ENCODE peak calls at places on chromosomes 1 and 21, in eight cellular contexts. G, S, D, C, T, L, W and E are unnamed samples.
A peak's percentile ranks its signal among the peaks of the same experiment; 100 is the strongest.

GRCh38 chr1:177947623-177948022 is 22.2 kb downstream of the SEC16B start:
- DNase-seq in G (no peak), S (no peak), D (no peak), C (no peak), T (no peak), L (no peak), W (no peak), E (no peak)

GRCh38 chr1:20290624-20291597 is at the start of gene VWA5B1:
- DNase-seq in G (no peak), S (no peak), D (peak; percentile 23), C (no peak), T (peak; percentile 3), L (no peak), W (no peak), E (no peak)

GRCh38 chr1:246632584-246633168 is 66.4 kb downstream of the CNST start:
- DNase-seq in G (no peak), S (peak; percentile 92), D (no peak), C (no peak), T (peak; percentile 91), L (no peak), W (no peak), E (no peak)

GRCh38 chr1:4684849-4685248 is 30.4 kb downstream of the AJAP1 start:
- DNase-seq in G (no peak), S (no peak), D (no peak), C (no peak), T (no peak), L (no peak), W (no peak), E (no peak)

GRCh38 chr1:36163426-36163825 is 7.5 kb downstream of the MAP7D1 start:
- DNase-seq in G (no peak), S (no peak), D (no peak), C (no peak), T (no peak), L (no peak), W (no peak), E (no peak)

GRCh38 chr21:37673801-37674575 is 242.3 kb downstream of the KCNJ6 start:
- DNase-seq in G (no peak), S (no peak), D (no peak), C (no peak), T (no peak), L (no peak), W (no peak), E (no peak)

GRCh38 chr21:37071561-37072238 is 1.2 kb downstream of the PIGP start:
- DNase-seq in G (no peak), S (peak; percentile 75), D (peak; percentile 22), C (peak; percentile 4), T (peak; percentile 69), L (no peak), W (no peak), E (peak; percentile 22)

GRCh38 chr1:11929849-11930248 is 3.6 kb upstream of the KIAA2013 start:
- DNase-seq in G (no peak), S (peak; percentile 60), D (peak; percentile 68), C (no peak), T (peak; percentile 79), L (no peak), W (no peak), E (no peak)

GRCh38 chr1:175129182-175129581 is 61.5 kb downstream of the TNN start:
- DNase-seq in G (no peak), S (no peak), D (peak; percentile 54), C (no peak), T (peak; percentile 3), L (no peak), W (no peak), E (no peak)

GRCh38 chr1:12475947-12476346 is 142.1 kb downstream of the DHRS3 start:
- DNase-seq in G (no peak), S (no peak), D (no peak), C (no peak), T (no peak), L (no peak), W (no peak), E (peak; percentile 15)

GRCh38 chr1:28437260-28437923 is 67.9 kb downstream of the PHACTR4 start:
- DNase-seq in G (no peak), S (peak; percentile 88), D (peak; percentile 21), C (no peak), T (peak; percentile 80), L (no peak), W (no peak), E (no peak)

GRCh38 chr21:38853421-38853919 is 47.7 kb downstream of the ETS2 start:
- DNase-seq in G (no peak), S (peak; percentile 91), D (no peak), C (no peak), T (peak; percentile 83), L (no peak), W (no peak), E (no peak)

GRCh38 chr1:198151688-198152087 is 5.1 kb upstream of the NEK7 start:
- DNase-seq in G (no peak), S (peak; percentile 31), D (no peak), C (no peak), T (peak; percentile 39), L (no peak), W (no peak), E (no peak)

GRCh38 chr1:91806777-91807700 is 78.9 kb downstream of the TGFBR3 start:
- DNase-seq in G (no peak), S (no peak), D (no peak), C (no peak), T (peak; percentile 48), L (no peak), W (no peak), E (no peak)

GRCh38 chr1:196372896-196373536 is 235.2 kb downstream of the KCNT2 start:
- DNase-seq in G (no peak), S (peak; percentile 66), D (no peak), C (no peak), T (peak; percentile 43), L (no peak), W (no peak), E (no peak)

GRCh38 chr21:36126621-36127110 is 8.2 kb upstream of the CBR3 start:
- DNase-seq in G (no peak), S (no peak), D (no peak), C (no peak), T (no peak), L (no peak), W (no peak), E (no peak)

GRCh38 chr1:67831850-67832513 is 1.3 kb downstream of the GNG12 start:
- DNase-seq in G (no peak), S (peak; percentile 94), D (peak; percentile 58), C (peak; percentile 2), T (peak; percentile 85), L (no peak), W (no peak), E (peak; percentile 9)